ENCODE peak calls at places on chromosomes 3 and 15, in four cellular contexts. R is PC-3, E is heart right ventricle, X is HL-60. Q is an unnamed sample.

GRCh38 chr15:32028921-32029320 is 1.4 kb upstream of the CHRNA7 start:
- DNase-seq in X (no peak), E (no peak), R (no peak), Q (no peak)

GRCh38 chr3:88573472-88573871 is 423.7 kb downstream of the C3orf38 start:
- DNase-seq in E (no peak), R (peak), X (no peak), Q (no peak)

GRCh38 chr3:61926913-61927312 is 365.5 kb downstream of the PTPRG start:
- DNase-seq in X (no peak), R (no peak), E (no peak), Q (no peak)

GRCh38 chr3:129016725-129017530 is 15.8 kb downstream of the EFCC1 start:
- DNase-seq in R (no peak), X (no peak), E (peak), Q (no peak)

GRCh38 chr3:12638105-12638504 is 25.8 kb downstream of the RAF1 start:
- DNase-seq in R (peak), E (no peak), X (no peak), Q (no peak)

GRCh38 chr3:133568294-133569014 is 5.0 kb upstream of the CDV3 start:
- DNase-seq in E (no peak), R (peak), X (no peak), Q (no peak)

GRCh38 chr15:74614744-74615312 is 808 bp upstream of the CLK3 start:
- DNase-seq in R (peak), X (peak), E (peak), Q (peak)

GRCh38 chr3:25775936-25776335 is 7.3 kb downstream of the NGLY1 start:
- DNase-seq in X (no peak), E (no peak), R (no peak), Q (no peak)

GRCh38 chr15:33013827-33014445 is 180.6 kb downstream of the FMN1 start:
- DNase-seq in R (peak), X (no peak), E (no peak), Q (no peak)

GRCh38 chr3:118641608-118642007 is 393.0 kb downstream of the IGSF11 start:
- DNase-seq in X (no peak), R (no peak), E (no peak), Q (no peak)

GRCh38 chr15:58731756-58732535 is 17.6 kb downstream of the ADAM10 start:
- DNase-seq in X (no peak), E (no peak), R (peak), Q (no peak)

GRCh38 chr3:10546887-10547286 is 41.5 kb upstream of the ATP2B2 start:
- DNase-seq in X (no peak), E (no peak), R (no peak), Q (no peak)

GRCh38 chr3:194675081-194675640 is 3.2 kb upstream of the LSG1 start:
- DNase-seq in E (peak), R (no peak), X (no peak), Q (no peak)

GRCh38 chr3:47283596-47284364 is 1.0 kb downstream of the KLHL18 start:
- DNase-seq in R (peak), E (no peak), X (peak), Q (no peak)

GRCh38 chr3:43073116-43073835 is 32.6 kb downstream of the POMGNT2 start:
- DNase-seq in X (no peak), E (no peak), R (no peak), Q (no peak)

GRCh38 chr3:196599734-196600128 is 31.3 kb downstream of the FBXO45 start:
- DNase-seq in R (peak), X (no peak), E (no peak), Q (no peak)

GRCh38 chr3:149363053-149363452 is 14.4 kb downstream of the TM4SF1 start:
- DNase-seq in E (no peak), X (no peak), R (peak), Q (no peak)

GRCh38 chr15:86403221-86403620 is 323.6 kb downstream of the AGBL1 start:
- DNase-seq in X (no peak), E (no peak), R (no peak), Q (no peak)

GRCh38 chr15:67156834-67157233 is 91.4 kb downstream of the SMAD3 start:
- DNase-seq in E (no peak), R (no peak), X (no peak), Q (no peak)

GRCh38 chr3:191762323-191762960 is 301.5 kb downstream of the PYDC2 start:
- DNase-seq in X (no peak), E (no peak), R (peak), Q (no peak)

DNA sequence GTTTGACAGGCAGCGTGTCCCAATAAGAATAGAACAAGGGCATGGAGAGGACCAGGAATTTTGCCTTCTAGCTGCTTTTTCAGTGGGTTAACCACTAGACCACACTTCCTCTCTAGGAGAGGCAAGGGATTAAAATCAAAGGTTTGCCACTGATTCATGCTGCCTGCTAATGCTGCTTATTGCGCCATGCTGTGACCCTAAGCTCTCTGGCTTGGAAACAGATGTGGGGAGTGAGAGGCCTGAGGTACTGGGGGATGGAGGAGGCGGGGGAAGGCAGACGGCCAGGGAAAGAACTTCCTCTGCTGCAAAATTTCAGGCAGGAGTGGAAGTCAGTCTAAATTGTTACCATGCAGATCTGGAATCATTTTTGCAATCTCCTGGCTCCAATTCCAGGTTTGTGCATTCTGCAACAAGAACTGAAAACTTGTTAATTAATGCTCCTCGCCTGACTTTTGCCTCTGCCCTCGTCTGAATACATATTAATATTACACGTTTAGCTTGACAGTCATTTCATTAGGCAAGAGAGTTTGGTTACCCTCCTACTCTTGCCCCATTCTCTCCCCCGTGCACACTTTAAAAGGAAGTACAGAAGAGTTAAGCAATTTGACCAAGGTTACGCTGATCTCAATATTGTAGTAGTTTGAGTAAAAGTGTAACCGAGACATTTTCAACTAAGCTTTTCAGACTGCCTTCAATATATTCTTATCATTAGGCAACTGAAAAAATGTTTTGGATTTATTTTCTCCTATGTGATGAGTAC is 121.7 kb upstream of the SPRED1 start:
- DNase-seq in X (peak), E (peak), R (peak), Q (peak)
- H3K4me3 ChIP-seq in X (no peak), E (no peak), R (peak), Q (no peak)

DNA sequence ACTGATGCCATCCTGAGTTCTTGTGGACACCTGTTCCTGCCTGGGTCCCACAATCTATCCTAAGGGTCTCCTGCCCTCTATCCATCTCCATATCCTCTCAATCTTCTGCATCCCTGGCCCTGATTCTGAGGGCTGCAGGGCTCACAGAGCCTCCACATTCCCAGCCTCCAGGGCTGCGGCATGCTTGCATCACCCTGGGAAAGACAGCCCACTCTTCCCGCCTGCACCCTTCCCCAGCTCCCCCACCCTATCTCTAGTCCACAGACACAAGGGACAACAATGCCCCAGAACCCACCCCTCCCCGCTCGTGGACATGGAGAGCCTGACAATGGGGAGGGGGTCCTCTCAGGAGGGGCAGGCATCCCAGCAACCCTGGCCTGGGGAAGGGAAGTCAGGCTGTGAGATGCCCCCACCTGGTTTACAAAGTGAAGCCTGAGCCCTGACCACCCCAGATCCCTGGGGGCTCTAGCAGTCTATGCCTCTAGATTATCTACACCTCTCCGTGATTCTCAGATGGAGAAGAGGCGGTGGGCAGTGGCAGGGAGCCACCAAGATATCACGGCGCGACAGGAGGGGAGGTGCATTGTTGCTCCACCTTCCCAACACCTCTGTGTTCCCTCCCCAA is 10.3 kb downstream of the SEMA3G start:
- DNase-seq in E (no peak), X (no peak), R (no peak), Q (no peak)
- H3K4me3 ChIP-seq in E (no peak), X (no peak), R (no peak), Q (no peak)

GRCh38 chr15:35743320-35743719 is 197.4 kb upstream of the DPH6 start:
- DNase-seq in E (no peak), R (no peak), X (no peak), Q (no peak)
- H3K4me3 ChIP-seq in E (no peak), R (no peak), X (no peak), Q (no peak)

DNA sequence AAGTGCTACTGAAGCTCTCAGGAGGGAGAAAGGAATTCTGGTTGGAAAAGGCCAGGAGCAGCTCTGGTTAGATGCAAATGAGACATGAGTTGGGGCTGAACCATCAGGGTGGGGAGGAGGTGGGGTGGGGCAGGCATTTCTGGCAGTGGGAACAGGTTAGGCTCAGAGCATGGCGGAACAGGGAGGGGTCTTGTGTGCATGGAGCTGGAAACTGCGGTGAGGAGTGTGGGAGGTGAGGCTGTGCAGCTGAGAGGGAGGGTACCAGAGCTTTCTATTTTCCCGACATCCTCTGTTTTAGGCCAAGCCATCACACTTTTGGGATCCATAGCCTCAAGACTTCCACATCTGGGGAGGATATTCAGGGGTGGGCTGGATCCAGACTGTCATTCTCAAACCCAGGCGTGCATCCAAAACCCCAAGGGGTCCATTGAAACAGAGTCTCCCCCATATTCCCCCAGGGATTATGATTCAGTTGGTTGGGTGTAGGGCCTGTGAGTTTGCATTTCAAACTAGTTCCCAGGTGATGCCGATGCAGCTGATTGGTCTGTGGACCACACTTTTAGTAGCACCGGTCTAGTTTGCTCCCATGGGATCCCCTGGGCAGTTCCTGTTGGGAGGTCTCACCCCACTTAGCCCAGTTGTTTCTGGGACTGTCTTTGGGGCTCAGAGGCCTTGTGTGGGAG is 100.9 kb upstream of the TLE3 start:
- DNase-seq in X (no peak), R (no peak), E (no peak), Q (no peak)
- H3K4me3 ChIP-seq in X (no peak), R (no peak), E (no peak), Q (no peak)